ENCODE peak calls at places on chromosomes 3 and 15, in four cellular contexts. One of them, this sample, is unnamed.

GRCh38 chr3:38000965-38001455 is 10.4 kb downstream of the VILL start:
- DNase-seq in IMR-90: no peak
- DNase-seq in H9: no peak
- DNase-seq in mesendoderm: no peak
- DNase-seq in this sample: no peak

GRCh38 chr3:194103475-194103874 is 32.5 kb upstream of the HES1 start:
- DNase-seq in IMR-90: no peak
- DNase-seq in mesendoderm: no peak
- DNase-seq in H9: no peak
- DNase-seq in this sample: no peak

GRCh38 chr3:57958642-57959406 is 49.4 kb upstream of the FLNB start:
- DNase-seq in IMR-90: no peak
- DNase-seq in mesendoderm: no peak
- DNase-seq in H9: no peak
- DNase-seq in this sample: no peak

GRCh38 chr3:77038928-77039605 is 832 bp upstream of the ROBO2 start:
- DNase-seq in H9: peak; percentile 45
- DNase-seq in mesendoderm: peak; percentile 73
- DNase-seq in IMR-90: peak; percentile 11
- DNase-seq in this sample: peak; percentile 36

GRCh38 chr15:27884726-27885125 is 214.4 kb downstream of the OCA2 start:
- DNase-seq in IMR-90: no peak
- DNase-seq in H9: no peak
- DNase-seq in mesendoderm: no peak
- DNase-seq in this sample: no peak

GRCh38 chr3:38131621-38132369 is 5.1 kb downstream of the ACAA1 start:
- DNase-seq in H9: peak; percentile 73
- DNase-seq in IMR-90: peak; percentile 31
- DNase-seq in mesendoderm: peak; percentile 74
- DNase-seq in this sample: peak; percentile 41

GRCh38 chr3:23161896-23162570 is 41.1 kb upstream of the UBE2E2 start:
- DNase-seq in IMR-90: peak; percentile 59
- DNase-seq in H9: no peak
- DNase-seq in mesendoderm: no peak
- DNase-seq in this sample: peak; percentile 42

GRCh38 chr3:10205461-10206165 is 40.9 kb downstream of the IRAK2 start:
- DNase-seq in H9: no peak
- DNase-seq in IMR-90: peak; percentile 95
- DNase-seq in mesendoderm: no peak
- DNase-seq in this sample: peak; percentile 85

GRCh38 chr15:66369773-66370651 is 13.5 kb upstream of the TIPIN start:
- DNase-seq in mesendoderm: peak; percentile 28
- DNase-seq in IMR-90: peak; percentile 20
- DNase-seq in H9: no peak
- DNase-seq in this sample: peak; percentile 17

GRCh38 chr3:8734908-8735307 is 1.3 kb downstream of the CAV3 start:
- DNase-seq in mesendoderm: no peak
- DNase-seq in IMR-90: no peak
- DNase-seq in H9: no peak
- DNase-seq in this sample: no peak

GRCh38 chr3:15284121-15284889 is 48.1 kb downstream of the SH3BP5 start:
- DNase-seq in mesendoderm: no peak
- DNase-seq in H9: no peak
- DNase-seq in IMR-90: no peak
- DNase-seq in this sample: no peak

GRCh38 chr3:12922299-12922698 is 80.9 kb upstream of the RPL32 start:
- DNase-seq in IMR-90: peak; percentile 15
- DNase-seq in H9: no peak
- DNase-seq in mesendoderm: no peak
- DNase-seq in this sample: no peak

GRCh38 chr3:47421741-47422649 is 41.2 kb downstream of the PTPN23 start:
- DNase-seq in mesendoderm: peak; percentile 50
- DNase-seq in IMR-90: no peak
- DNase-seq in H9: no peak
- DNase-seq in this sample: peak; percentile 37

GRCh38 chr3:140859592-140860336 is 81.9 kb upstream of the SLC25A36 start:
- DNase-seq in IMR-90: no peak
- DNase-seq in mesendoderm: no peak
- DNase-seq in H9: no peak
- DNase-seq in this sample: no peak

GRCh38 chr3:108092556-108092955 is 1.7 kb upstream of the CD47 start:
- DNase-seq in H9: no peak
- DNase-seq in mesendoderm: no peak
- DNase-seq in IMR-90: no peak
- DNase-seq in this sample: no peak

GRCh38 chr3:196080997-196081833 is 675 bp downstream of the TFRC start:
- DNase-seq in H9: peak; percentile 39
- DNase-seq in IMR-90: peak; percentile 38
- DNase-seq in mesendoderm: peak; percentile 61
- DNase-seq in this sample: peak; percentile 65
- H3K4ac ChIP-seq in H9: peak overlapping the region; percentile 26
- H3K4ac ChIP-seq in IMR-90: peak overlapping the region; percentile 87
- H3K4ac ChIP-seq in mesendoderm: peak overlapping the region; percentile 44
- H3K4ac ChIP-seq in this sample: peak overlapping the region; percentile 93

DNA sequence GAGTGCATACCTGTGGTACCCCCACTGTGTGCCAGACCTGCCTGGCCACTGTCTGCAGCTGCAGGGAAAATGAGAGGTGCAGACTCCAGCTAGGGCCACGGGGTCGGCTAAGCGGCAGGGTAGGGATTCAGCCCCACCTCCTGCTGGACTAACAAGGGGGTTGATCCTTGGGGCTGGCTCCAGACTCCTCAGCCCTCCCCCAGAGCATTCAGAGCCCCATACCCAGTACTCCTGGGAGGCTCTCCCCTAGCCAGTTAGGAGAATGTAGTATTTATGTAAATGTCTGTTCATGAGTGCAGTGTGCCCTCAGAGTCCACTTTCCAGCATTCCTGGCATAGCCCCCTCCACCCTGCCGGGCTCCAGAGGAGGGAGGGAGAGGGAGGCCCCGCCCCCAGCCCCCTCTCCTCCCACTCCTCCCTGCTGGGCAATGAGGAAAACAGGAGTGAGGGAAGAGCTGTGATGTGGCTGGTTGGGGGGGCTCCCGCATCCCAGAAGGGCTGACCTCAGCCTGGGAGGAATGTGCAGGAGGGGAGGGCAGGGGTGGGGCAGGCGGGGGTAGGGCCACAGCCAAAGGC is 4.5 kb upstream of the SEMA3B start:
- DNase-seq in H9: peak; percentile 98
- DNase-seq in IMR-90: peak; percentile 93
- DNase-seq in mesendoderm: peak; percentile 99
- DNase-seq in this sample: peak; percentile 93
- H3K4ac ChIP-seq in H9: no peak overlapping the region
- H3K4ac ChIP-seq in IMR-90: peak overlapping the region; percentile 100
- H3K4ac ChIP-seq in mesendoderm: peak overlapping the region; percentile 63
- H3K4ac ChIP-seq in this sample: peak overlapping the region; percentile 84

DNA sequence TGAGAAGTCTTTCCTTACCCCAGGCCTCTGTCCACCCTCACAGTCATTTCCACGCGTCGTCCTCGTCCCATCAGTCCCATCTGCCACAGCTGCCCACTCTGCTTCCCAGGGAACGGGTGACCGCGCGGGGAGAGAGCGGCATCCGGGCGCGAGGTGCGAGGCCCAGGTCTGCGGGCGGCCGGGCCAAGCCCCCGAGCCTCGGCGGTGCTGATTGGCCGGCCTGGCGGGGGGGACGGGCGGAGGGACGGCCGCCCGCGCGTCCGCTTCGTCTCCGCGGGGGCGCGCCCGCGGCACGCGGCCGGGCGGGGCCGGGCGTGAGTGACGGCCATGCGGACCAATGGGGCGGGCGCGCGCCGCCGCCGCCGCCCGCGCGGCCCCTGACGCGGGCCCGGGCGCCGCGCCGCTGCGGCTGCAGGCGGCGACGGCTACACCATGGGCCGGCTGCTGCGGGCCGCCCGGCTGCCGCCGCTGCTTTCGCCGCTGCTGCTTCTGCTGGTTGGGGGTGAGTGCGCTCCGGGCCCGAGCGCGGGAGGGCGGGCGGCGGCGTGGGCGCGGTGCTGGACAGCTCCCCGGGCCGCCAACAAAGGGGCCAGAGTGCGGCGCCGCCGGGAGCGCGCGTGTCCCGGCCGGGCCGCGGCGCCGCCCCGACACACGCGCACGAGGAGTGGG is at the start of gene PODXL2:
- DNase-seq in mesendoderm: peak; percentile 60
- DNase-seq in H9: peak; percentile 59
- DNase-seq in IMR-90: peak; percentile 52
- DNase-seq in this sample: peak; percentile 68
- H3K4ac ChIP-seq in mesendoderm: no peak within 1 kb of the TSS
- H3K4ac ChIP-seq in H9: no peak within 1 kb of the TSS
- H3K4ac ChIP-seq in IMR-90: no peak within 1 kb of the TSS
- H3K4ac ChIP-seq in this sample: no peak within 1 kb of the TSS

GRCh38 chr3:174440741-174441587 is 418.2 kb upstream of the NAALADL2 start:
- DNase-seq in mesendoderm: peak; percentile 95
- DNase-seq in IMR-90: peak; percentile 92
- DNase-seq in H9: peak; percentile 90
- DNase-seq in this sample: peak; percentile 91
- H3K4ac ChIP-seq in mesendoderm: peak overlapping the region; percentile 78
- H3K4ac ChIP-seq in IMR-90: peak overlapping the region; percentile 99
- H3K4ac ChIP-seq in H9: no peak overlapping the region
- H3K4ac ChIP-seq in this sample: peak overlapping the region; percentile 29

This sample was measured in mesenchymal stem cell.